ENCODE peak calls at places on chromosomes 5 and 9, in four cellular contexts. Y is endodermal cell, I is A549, Q is cardiac muscle cell. O is an unnamed sample.

GRCh38 chr5:88480766-88481499 is 212.3 kb upstream of the TMEM161B start:
- DNase-seq in Y (no peak), I (no peak), Q (peak; percentile 1), O (no peak)

GRCh38 chr5:165607026-165607425 is 2101.6 kb downstream of the MAT2B start:
- DNase-seq in Y (no peak), I (no peak), Q (no peak), O (no peak)

GRCh38 chr5:51345106-51345505 is 38.1 kb upstream of the ISL1 start:
- DNase-seq in Y (no peak), I (no peak), Q (no peak), O (no peak)

GRCh38 chr9:127264462-127265040 is at the start of gene GARNL3:
- DNase-seq in Y (peak; percentile 55), I (no peak), Q (no peak), O (no peak)

GRCh38 chr9:5587024-5587423 is 41.9 kb upstream of the RIC1 start:
- DNase-seq in Y (no peak), I (no peak), Q (peak; percentile 67), O (no peak)

GRCh38 chr9:132187006-132187760 is 25.3 kb downstream of the NTNG2 start:
- DNase-seq in Y (no peak), I (no peak), Q (no peak), O (no peak)

GRCh38 chr9:95171001-95171400 is 146.5 kb downstream of the FANCC start:
- DNase-seq in Y (no peak), I (no peak), Q (peak; percentile 45), O (no peak)

GRCh38 chr5:135107101-135107500 is 73.1 kb upstream of the PITX1 start:
- DNase-seq in Y (no peak), I (no peak), Q (no peak), O (peak; percentile 30)

GRCh38 chr9:103942171-103942570 is 151.9 kb upstream of the SMC2 start:
- DNase-seq in Y (no peak), I (no peak), Q (no peak), O (no peak)

GRCh38 chr9:69532359-69532758 is 139.8 kb downstream of the APBA1 start:
- DNase-seq in Y (no peak), I (no peak), Q (no peak), O (no peak)

GRCh38 chr5:171478946-171479775 is 59.7 kb downstream of the FGF18 start:
- DNase-seq in Y (peak; percentile 60), I (no peak), Q (no peak), O (no peak)

GRCh38 chr9:110626109-110626829 is 42.3 kb upstream of the MUSK start:
- DNase-seq in Y (no peak), I (no peak), Q (peak; percentile 88), O (no peak)

GRCh38 chr5:142674438-142675210 is 11.3 kb downstream of the FGF1 start:
- DNase-seq in Y (peak; percentile 37), I (no peak), Q (peak; percentile 82), O (no peak)

DNA sequence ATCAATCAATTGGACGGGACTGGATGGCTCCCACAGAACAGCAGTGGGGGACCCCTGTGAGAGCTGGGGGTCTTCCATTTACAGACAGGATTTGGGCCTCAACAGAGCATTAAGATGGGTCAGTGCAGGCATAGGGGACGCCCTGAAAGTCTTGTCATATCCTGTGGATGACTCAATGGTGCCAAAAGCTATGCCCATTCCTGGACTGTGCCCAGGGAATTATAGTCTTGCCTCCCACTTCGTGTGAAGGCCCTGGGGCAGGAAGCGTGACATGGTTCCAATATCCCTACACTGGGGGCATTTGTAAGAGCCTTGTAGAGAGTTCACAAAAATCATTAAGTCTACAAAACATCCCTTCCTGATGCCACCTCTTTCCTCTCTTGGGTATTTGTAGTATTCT is 215.7 kb upstream of the TNC start:
- DNase-seq in Y (no peak), I (no peak), Q (no peak), O (no peak)
- H3K4me3 ChIP-seq in Y (no peak overlapping the region), I (no peak overlapping the region), Q (no peak overlapping the region), O (no peak overlapping the region)

DNA sequence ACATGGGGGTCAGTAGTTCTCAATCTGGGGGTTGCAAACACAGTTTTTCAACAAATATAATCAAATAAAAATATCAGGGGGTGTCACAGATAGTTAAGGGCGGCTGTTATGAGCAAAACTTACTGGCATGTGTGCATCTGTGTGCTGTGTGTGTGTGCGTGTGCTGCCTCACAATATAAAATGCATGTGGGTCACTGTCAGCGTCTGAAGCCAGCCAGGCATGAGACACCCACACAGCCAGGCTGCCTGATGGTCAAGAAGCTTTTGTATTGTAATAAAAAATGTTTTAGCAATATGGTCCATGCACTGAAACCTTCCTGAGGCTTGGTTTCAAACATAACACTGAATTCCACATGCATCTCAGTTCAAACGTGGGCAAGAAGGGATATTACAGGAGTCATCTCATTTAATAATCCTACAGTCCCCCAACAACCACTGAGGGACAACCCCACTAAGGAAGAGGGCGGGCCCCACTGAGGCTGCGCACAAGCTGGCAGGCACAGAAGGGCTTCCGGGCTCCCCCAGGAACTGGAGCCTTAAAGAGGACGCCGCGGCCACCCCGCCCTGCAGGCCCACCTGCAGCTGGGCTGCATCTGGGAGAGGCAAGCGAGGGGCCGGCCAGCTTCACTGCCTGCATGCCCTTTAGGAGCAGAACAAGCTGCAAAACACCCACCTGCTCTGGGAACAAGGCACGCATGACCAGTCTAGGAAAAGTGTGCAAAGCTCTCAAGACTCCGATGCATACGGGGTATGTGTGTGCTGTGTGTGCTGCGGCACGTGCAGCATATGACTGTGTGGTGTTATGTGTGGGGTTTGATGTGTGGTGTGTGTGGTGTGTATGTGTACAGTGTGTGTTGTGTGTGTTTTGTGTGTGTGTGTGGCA is 14.1 kb downstream of the SEMA4D start:
- DNase-seq in Y (no peak), I (no peak), Q (no peak), O (peak; percentile 35)
- H3K4me3 ChIP-seq in Y (no peak overlapping the region), I (no peak overlapping the region), Q (no peak overlapping the region), O (peak overlapping the region; percentile 10)

GRCh38 chr5:108606185-108606584 is 141.5 kb upstream of the FER start:
- DNase-seq in Y (no peak), I (no peak), Q (no peak), O (no peak)

GRCh38 chr5:108607421-108607820 is 140.3 kb upstream of the FER start:
- DNase-seq in Y (no peak), I (no peak), Q (no peak), O (no peak)

DNA sequence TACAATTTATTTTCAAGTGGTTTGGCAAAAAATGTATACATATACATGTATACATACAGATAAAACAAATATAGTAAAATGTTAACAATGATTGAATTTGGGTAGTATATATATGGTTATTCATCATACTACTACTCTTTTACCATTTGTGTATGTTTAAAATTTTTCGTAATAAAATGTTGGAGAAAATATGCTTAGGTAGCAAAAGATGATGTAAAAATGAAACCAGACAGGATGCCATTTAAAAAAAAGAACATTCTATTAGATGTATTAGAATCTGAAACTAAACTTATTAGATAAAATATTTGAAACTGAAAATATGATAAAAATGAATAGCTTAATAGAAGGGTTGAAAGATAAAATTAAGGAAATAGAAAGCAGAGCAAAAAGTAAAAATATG is 144.9 kb upstream of the FER start:
- DNase-seq in Y (no peak), I (no peak), Q (no peak), O (no peak)
- H3K4me3 ChIP-seq in Y (no peak overlapping the region), I (no peak overlapping the region), Q (no peak overlapping the region), O (no peak overlapping the region)

DNA sequence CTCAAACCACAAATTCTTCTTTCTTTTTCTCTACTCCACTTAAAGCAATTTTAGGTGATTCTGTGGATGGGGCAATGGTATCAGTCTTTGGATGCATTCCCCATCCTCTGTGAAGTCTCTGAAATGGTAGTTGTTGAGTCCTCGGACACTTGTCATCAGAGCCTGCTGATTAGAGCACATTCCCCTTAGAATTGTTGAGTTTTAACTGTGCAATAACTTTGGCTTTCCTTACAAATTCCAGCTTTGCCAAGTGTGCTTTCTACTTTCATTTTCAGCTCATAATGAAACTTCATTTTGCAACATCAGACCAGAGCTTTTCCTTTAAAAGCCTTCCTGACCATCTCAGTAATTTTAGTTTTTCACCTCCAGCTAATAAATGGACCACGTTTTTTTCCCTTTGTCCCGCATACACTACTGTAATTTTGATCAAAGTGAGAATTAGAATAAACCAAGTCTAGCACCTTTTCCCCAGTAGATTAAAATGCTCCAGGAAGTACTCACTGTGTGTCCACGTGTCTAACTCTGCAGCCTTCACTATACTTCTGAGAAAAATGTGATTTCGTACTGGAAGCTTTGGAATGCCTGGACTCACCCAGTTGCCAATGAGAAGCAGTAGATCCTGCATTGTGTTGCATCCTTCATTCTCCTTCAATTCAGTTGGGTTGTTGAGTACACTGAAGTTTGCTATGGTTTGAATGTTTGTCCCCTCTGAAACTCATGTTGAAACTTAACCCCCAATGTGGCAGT is 135.6 kb downstream of the NTRK2 start:
- DNase-seq in Y (no peak), I (no peak), Q (no peak), O (no peak)
- H3K4me3 ChIP-seq in Y (no peak overlapping the region), I (no peak overlapping the region), Q (no peak overlapping the region), O (no peak overlapping the region)

GRCh38 chr9:19184144-19184917 is 46.2 kb upstream of the DENND4C start:
- DNase-seq in Y (peak; percentile 76), I (peak; percentile 86), Q (peak; percentile 84), O (no peak)
- H3K4me3 ChIP-seq in Y (no peak overlapping the region), I (no peak overlapping the region), Q (no peak overlapping the region), O (no peak overlapping the region)

DNA sequence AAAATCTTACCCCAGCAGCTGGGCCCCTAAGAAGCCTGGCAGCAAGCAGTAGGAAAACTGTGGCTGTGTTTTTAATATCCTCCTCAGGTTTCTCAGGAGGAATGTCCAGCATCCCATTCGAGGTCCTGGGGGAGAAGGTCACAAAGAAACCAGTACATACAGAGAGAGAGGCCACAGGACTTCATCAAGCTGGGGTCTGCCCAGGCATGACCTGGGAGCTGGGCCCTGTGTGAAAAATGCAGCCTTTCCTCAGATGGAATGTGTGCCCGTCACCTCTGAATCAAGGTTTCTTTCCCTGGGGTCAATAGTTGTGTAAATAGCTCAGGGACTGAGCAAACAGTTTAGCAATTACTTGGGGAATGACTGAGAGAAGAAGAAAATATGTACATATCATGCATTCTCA is 33.9 kb upstream of the RAD23B start:
- DNase-seq in Y (peak; percentile 80), I (peak; percentile 57), Q (no peak), O (no peak)
- H3K4me3 ChIP-seq in Y (no peak overlapping the region), I (no peak overlapping the region), Q (no peak overlapping the region), O (no peak overlapping the region)

GRCh38 chr9:133351908-133352634 is 4.1 kb downstream of the RPL7A start:
- DNase-seq in Y (peak; percentile 93), I (peak; percentile 83), Q (peak; percentile 69), O (no peak)
- H3K4me3 ChIP-seq in Y (no peak overlapping the region), I (no peak overlapping the region), Q (no peak overlapping the region), O (no peak overlapping the region)

GRCh38 chr9:93081081-93081529 is 14.9 kb upstream of the CARD19 start:
- DNase-seq in Y (peak; percentile 24), I (no peak), Q (peak; percentile 68), O (peak; percentile 34)
- H3K4me3 ChIP-seq in Y (no peak overlapping the region), I (no peak overlapping the region), Q (no peak overlapping the region), O (no peak overlapping the region)

GRCh38 chr9:121266906-121267650 is 884 bp upstream of the GSN start:
- DNase-seq in Y (peak; percentile 50), I (no peak), Q (no peak), O (no peak)
- H3K4me3 ChIP-seq in Y (peak overlapping the region; percentile 76), I (peak overlapping the region; percentile 95), Q (peak overlapping the region; percentile 71), O (peak overlapping the region; percentile 92)

O was measured in dorsolateral prefrontal cortex.